ENCODE peak calls at places on chromosomes 12 and 14, in eight cellular contexts. M is psoas muscle; D is ascending aorta; S is lower lobe of right lung; T is ovary; N is breast epithelium; Z is upper lobe of right lung; F is CD4-positive, CD25-positive, alpha-beta regulatory T cell. J is an unnamed sample. For H3K9me3, the result is how much of the 10 kb centered on the place peaks cover.

GRCh38 chr14:63952053-63952932 is 99.5 kb downstream of the SYNE2 start:
- DNase-seq in Z (no peak), D (no peak), M (no peak), T (no peak), F (no peak), S (no peak), N (no peak), J (no peak)

GRCh38 chr14:73368621-73369020 is 89.7 kb downstream of the NUMB start:
- DNase-seq in M (no peak), S (no peak), D (no peak), T (no peak), F (no peak), N (no peak), Z (no peak), J (no peak)

GRCh38 chr12:110012659-110013058 is 13.4 kb downstream of the ANKRD13A start:
- DNase-seq in Z (no peak), S (no peak), M (no peak), T (no peak), N (no peak), F (no peak), D (no peak), J (no peak)

GRCh38 chr12:109752117-109753053 is 38.8 kb downstream of the FAM222A start:
- DNase-seq in F (no peak), N (no peak), T (no peak), S (peak), Z (peak), M (no peak), D (no peak), J (peak)

GRCh38 chr14:48914921-48915320 is 671.3 kb downstream of the RPS29 start:
- DNase-seq in S (no peak), F (no peak), T (no peak), M (no peak), Z (no peak), D (no peak), N (no peak), J (no peak)

GRCh38 chr12:28936221-28936620 is 212.9 kb upstream of the FAR2 start:
- DNase-seq in M (no peak), T (no peak), N (no peak), Z (no peak), D (no peak), S (no peak), F (no peak), J (no peak)

GRCh38 chr14:46580941-46581671 is 70.5 kb downstream of the RPL10L start:
- DNase-seq in T (no peak), F (no peak), M (no peak), N (no peak), S (no peak), D (no peak), Z (no peak), J (no peak)

GRCh38 chr14:29724991-29725390 is 202.7 kb downstream of the PRKD1 start:
- DNase-seq in N (no peak), T (peak), S (no peak), M (no peak), Z (no peak), D (no peak), F (no peak), J (no peak)

GRCh38 chr12:66048218-66048842 is 82.2 kb downstream of the LLPH start:
- DNase-seq in F (no peak), D (no peak), S (no peak), T (no peak), Z (no peak), M (no peak), N (no peak), J (no peak)

GRCh38 chr12:122326597-122326996 is 60.3 kb upstream of the VPS33A start:
- DNase-seq in T (no peak), N (no peak), Z (no peak), D (no peak), F (no peak), M (no peak), S (no peak), J (no peak)

GRCh38 chr14:55707365-55707804 is 127.4 kb downstream of the KTN1 start:
- DNase-seq in M (no peak), N (no peak), T (no peak), Z (no peak), S (no peak), D (no peak), F (peak), J (no peak)

GRCh38 chr12:114166360-114166759 is 200.2 kb upstream of the RBM19 start:
- DNase-seq in N (no peak), D (no peak), T (no peak), F (no peak), Z (no peak), M (no peak), S (no peak), J (no peak)

GRCh38 chr12:131010376-131011131 is 56.8 kb downstream of the ADGRD1 start:
- DNase-seq in Z (no peak), N (no peak), M (no peak), F (no peak), S (peak), T (no peak), D (no peak), J (peak)

GRCh38 chr12:131007794-131008460 is 54.2 kb downstream of the ADGRD1 start:
- DNase-seq in F (no peak), M (no peak), S (no peak), D (no peak), N (no peak), Z (no peak), T (no peak), J (no peak)

GRCh38 chr12:131007031-131007793 is 53.5 kb downstream of the ADGRD1 start:
- DNase-seq in F (no peak), S (peak), Z (no peak), M (peak), N (no peak), D (no peak), T (no peak), J (no peak)

GRCh38 chr12:131009595-131010270 is 56.0 kb downstream of the ADGRD1 start:
- DNase-seq in F (no peak), T (no peak), N (no peak), Z (no peak), S (peak), M (no peak), D (no peak), J (no peak)

DNA sequence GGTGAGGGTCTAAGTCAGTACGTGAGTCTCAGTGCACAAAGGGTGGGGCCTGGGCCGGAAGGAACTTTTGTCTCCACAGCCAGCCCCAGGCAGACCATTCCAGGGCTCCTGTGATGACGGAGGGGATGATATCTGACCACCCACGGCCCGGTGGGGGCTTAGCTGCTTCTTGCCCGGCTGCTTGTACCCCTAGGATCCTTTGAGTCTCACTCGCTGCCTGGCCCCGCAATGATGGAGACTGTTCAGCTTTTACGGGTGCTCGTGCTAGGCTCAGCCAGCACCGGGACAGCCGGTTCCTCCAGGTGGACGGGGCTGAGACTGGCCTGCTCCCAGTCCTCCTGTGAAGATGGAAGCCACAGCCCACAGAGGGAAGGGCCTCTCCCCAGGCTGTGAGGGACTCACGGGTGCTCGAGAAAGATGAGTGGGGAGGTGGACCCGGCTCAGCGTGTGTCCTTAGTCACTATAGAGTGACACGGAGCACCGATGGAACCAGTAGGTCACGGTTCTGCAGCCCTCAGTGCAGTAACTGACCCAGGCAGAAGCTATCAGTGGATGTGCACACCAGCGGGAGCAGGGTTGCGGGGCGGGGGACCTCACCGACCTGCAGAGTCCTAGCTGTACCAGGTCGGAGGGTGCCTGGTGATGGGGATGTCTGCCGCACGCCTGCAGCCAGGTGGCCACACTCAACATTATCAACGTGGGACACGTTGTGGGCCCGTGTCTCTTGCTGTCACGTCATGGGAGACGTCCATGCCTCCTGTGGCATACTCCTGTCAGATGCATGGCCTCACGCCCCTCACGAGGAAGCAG is 55.0 kb downstream of the ADGRD1 start:
- DNase-seq in Z (no peak), S (peak), M (no peak), T (no peak), F (no peak), D (no peak), N (no peak), J (no peak)
- H3K9me3 ChIP-seq in Z (under half), S (under half), M (under half), T (under half), F (under half), D (under half), N (under half), J (under half)

GRCh38 chr14:91945776-91946305 is 1.7 kb downstream of the FBLN5 start:
- DNase-seq in M (no peak), Z (no peak), F (no peak), T (no peak), D (no peak), N (no peak), S (no peak), J (no peak)
- H3K27ac ChIP-seq in M (no peak), Z (peak), F (no peak), T (peak), D (peak), N (peak), S (peak), J (no peak)

GRCh38 chr12:73308079-73308478 is 1035.9 kb downstream of the TRHDE start:
- DNase-seq in Z (no peak), F (no peak), T (no peak), S (no peak), M (no peak), D (no peak), N (no peak), J (no peak)

GRCh38 chr12:73301530-73301929 is 1029.4 kb downstream of the TRHDE start:
- DNase-seq in Z (no peak), F (no peak), N (no peak), M (no peak), D (no peak), S (no peak), T (no peak), J (no peak)

GRCh38 chr12:73308747-73309146 is 1036.6 kb downstream of the TRHDE start:
- DNase-seq in S (no peak), Z (no peak), D (no peak), F (no peak), T (no peak), M (no peak), N (no peak), J (no peak)

GRCh38 chr12:73307260-73307659 is 1035.1 kb downstream of the TRHDE start:
- DNase-seq in S (no peak), D (no peak), T (no peak), M (no peak), Z (no peak), F (no peak), N (no peak), J (no peak)
- H3K9me3 ChIP-seq in S (under half), D (under half), T (under half), M (under half), Z (under half), F (under half), N (under half), J (under half)

GRCh38 chr12:51186465-51186864 is 13.5 kb upstream of the TFCP2 start:
- DNase-seq in N (no peak), F (no peak), D (no peak), M (no peak), S (no peak), Z (no peak), T (no peak), J (no peak)
- H3K27ac ChIP-seq in N (no peak), F (no peak), D (no peak), M (no peak), S (no peak), Z (no peak), T (no peak), J (no peak)

GRCh38 chr12:131204416-131205311 is 251.0 kb downstream of the ADGRD1 start:
- DNase-seq in F (no peak), D (no peak), N (peak), S (no peak), M (no peak), Z (peak), T (no peak), J (no peak)
- H3K9me3 ChIP-seq in F (under half), D (under half), N (under half), S (under half), M (under half), Z (under half), T (under half), J (under half)

GRCh38 chr12:41250748-41251147 is 62.6 kb downstream of the PDZRN4 start:
- DNase-seq in D (no peak), Z (no peak), N (peak), T (peak), M (no peak), F (no peak), S (no peak), J (no peak)
- H3K27ac ChIP-seq in D (no peak), Z (no peak), N (no peak), T (no peak), M (no peak), F (no peak), S (no peak), J (no peak)

GRCh38 chr12:117180790-117181467 is 9.3 kb downstream of the FBXO21 start:
- DNase-seq in Z (no peak), S (no peak), F (no peak), M (no peak), D (no peak), N (no peak), T (no peak), J (no peak)
- H3K9me3 ChIP-seq in Z (under half), S (under half), F (under half), M (under half), D (under half), N (under half), T (under half), J (under half)